ENCODE peak calls at places on chromosomes 12 and 14, in four cellular contexts. E, S, D and K are unnamed samples.

GRCh38 chr14:33859306-33859705 is 91.6 kb downstream of the EGLN3 start:
- DNase-seq in E (no peak), S (no peak), D (no peak), K (no peak)

GRCh38 chr14:21476526-21476924 is 234 bp downstream of the RAB2B start:
- DNase-seq in E (peak; percentile 80), S (peak; percentile 92), D (peak; percentile 71), K (peak; percentile 93)

GRCh38 chr12:31227401-31227981 is 98.5 kb downstream of the SINHCAF start:
- DNase-seq in E (no peak), S (no peak), D (no peak), K (no peak)

GRCh38 chr14:89851031-89851430 is 103.5 kb downstream of the EFCAB11 start:
- DNase-seq in E (no peak), S (no peak), D (no peak), K (no peak)

GRCh38 chr12:115343601-115344000 is 659.6 kb upstream of the TBX3 start:
- DNase-seq in E (no peak), S (no peak), D (no peak), K (no peak)

GRCh38 chr14:69850086-69850735 is 29.0 kb upstream of the SMOC1 start:
- DNase-seq in E (no peak), S (no peak), D (no peak), K (peak; percentile 35)

GRCh38 chr12:123237646-123238329 is 4.6 kb downstream of the MTRFR start:
- DNase-seq in E (peak; percentile 53), S (peak; percentile 87), D (peak; percentile 71), K (no peak)

GRCh38 chr14:23101986-23102625 is 2.7 kb downstream of the CIROP start:
- DNase-seq in E (no peak), S (peak; percentile 76), D (no peak), K (peak; percentile 69)